ENCODE peak calls at places on chromosomes 1 and 21, in four cellular contexts. K is H9, B is H1, M is IMR-90. Z is an unnamed sample.

GRCh38 chr21:41976611-41977010 is 22.8 kb upstream of the C2CD2 start:
- DNase-seq in K (no peak), B (peak; percentile 32), M (no peak), Z (no peak)

GRCh38 chr1:15382601-15383518 is 26.8 kb upstream of the EFHD2 start:
- DNase-seq in K (no peak), B (no peak), M (no peak), Z (no peak)

GRCh38 chr1:109994654-109995053 is 10.1 kb downstream of the AHCYL1 start:
- DNase-seq in K (no peak), B (no peak), M (no peak), Z (no peak)

GRCh38 chr1:1758692-1759455 is 19.4 kb downstream of the NADK start:
- DNase-seq in K (no peak), B (no peak), M (no peak), Z (no peak)

GRCh38 chr1:155485222-155485621 is 77.4 kb downstream of the ASH1L start:
- DNase-seq in K (no peak), B (no peak), M (no peak), Z (no peak)

GRCh38 chr1:59477286-59477685 is 180.4 kb downstream of the FGGY start:
- DNase-seq in K (no peak), B (no peak), M (peak; percentile 49), Z (no peak)

GRCh38 chr1:184297244-184297750 is 89.5 kb upstream of the C1orf21 start:
- DNase-seq in K (no peak), B (no peak), M (no peak), Z (no peak)

GRCh38 chr1:2946999-2947650 is 74.1 kb upstream of the ACTRT2 start:
- DNase-seq in K (no peak), B (no peak), M (no peak), Z (no peak)

GRCh38 chr1:214328770-214329455 is 48.0 kb downstream of the SMYD2 start:
- DNase-seq in K (peak; percentile 86), B (peak; percentile 87), M (peak; percentile 81), Z (peak; percentile 86)

GRCh38 chr1:14039894-14040430 is 340.0 kb downstream of the PRDM2 start:
- DNase-seq in K (no peak), B (no peak), M (no peak), Z (peak; percentile 5)

GRCh38 chr1:158011714-158012113 is 18.3 kb downstream of the KIRREL1 start:
- DNase-seq in K (no peak), B (no peak), M (peak; percentile 64), Z (no peak)

GRCh38 chr1:41044197-41044596 is 22.7 kb upstream of the SLFNL1 start:
- DNase-seq in K (no peak), B (no peak), M (no peak), Z (no peak)

GRCh38 chr1:90400121-90400520 is 317.0 kb downstream of the BARHL2 start:
- DNase-seq in K (no peak), B (no peak), M (peak; percentile 34), Z (no peak)

GRCh38 chr1:31064115-31064514 is 1.4 kb downstream of the PUM1 start:
- DNase-seq in K (no peak), B (no peak), M (no peak), Z (no peak)

GRCh38 chr21:45699251-45699942 is 55.9 kb downstream of the PCBP3 start:
- DNase-seq in K (no peak), B (no peak), M (no peak), Z (no peak)

GRCh38 chr21:36765229-36765628 is 66.3 kb downstream of the SIM2 start:
- DNase-seq in K (no peak), B (no peak), M (peak; percentile 42), Z (no peak)

GRCh38 chr1:55015123-55015522 is 16.4 kb downstream of the BSND start:
- DNase-seq in K (no peak), B (no peak), M (no peak), Z (no peak)

GRCh38 chr1:180173952-180174351 is 19.3 kb downstream of the QSOX1 start:
- DNase-seq in K (no peak), B (no peak), M (peak; percentile 47), Z (no peak)

GRCh38 chr1:37482004-37482785 is 7.8 kb downstream of the ZC3H12A start:
- DNase-seq in K (no peak), B (no peak), M (no peak), Z (no peak)

GRCh38 chr1:37481289-37482003 is 7.1 kb downstream of the ZC3H12A start:
- DNase-seq in K (no peak), B (no peak), M (no peak), Z (no peak)

GRCh38 chr1:37479255-37480124 is 5.1 kb downstream of the ZC3H12A start:
- DNase-seq in K (no peak), B (no peak), M (peak; percentile 90), Z (peak; percentile 11)

GRCh38 chr1:37480125-37480466 is 5.7 kb downstream of the ZC3H12A start:
- DNase-seq in K (no peak), B (no peak), M (no peak), Z (no peak)

DNA sequence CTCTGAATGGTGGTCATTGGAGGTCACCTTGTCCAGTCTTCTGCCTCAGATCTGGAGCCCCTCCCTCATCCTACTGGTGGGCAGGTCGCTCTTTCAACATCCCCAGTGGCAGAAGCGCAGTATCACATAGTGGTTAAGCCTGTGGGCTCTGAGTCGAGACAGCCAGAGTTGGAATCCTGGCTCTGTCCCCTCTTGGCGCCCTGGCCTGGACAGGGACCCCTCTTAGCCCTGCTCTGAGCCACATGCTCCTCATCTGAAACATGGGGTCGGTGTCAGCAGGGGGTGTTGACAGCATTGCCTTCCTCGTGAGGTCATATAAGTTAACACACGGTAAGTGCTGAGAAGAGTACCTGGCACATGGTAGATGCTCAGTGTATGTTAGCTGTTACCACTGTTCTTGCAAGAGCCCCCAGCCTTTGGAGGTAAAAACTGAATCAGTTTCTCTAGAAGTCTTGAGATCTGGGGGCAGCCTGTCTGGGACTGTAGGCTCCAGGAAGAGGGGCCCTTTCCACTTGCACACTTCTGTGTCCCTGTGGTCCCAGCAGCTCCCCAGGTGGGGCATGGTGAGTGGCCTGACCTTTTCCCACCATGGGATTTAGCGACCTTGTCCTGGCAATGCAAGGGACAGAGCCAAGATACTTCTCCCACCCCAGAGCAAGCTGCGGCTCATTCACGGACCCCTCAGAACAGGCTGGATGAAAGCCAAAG is 6.4 kb downstream of the ZC3H12A start:
- DNase-seq in K (no peak), B (no peak), M (no peak), Z (no peak)
- H3K4me1 ChIP-seq in K (peaks cover 7% of the 10 kb centered on the region), B (no peaks in the 10 kb centered on the region), M (peaks cover 44% of the 10 kb centered on the region), Z (peaks cover 10% of the 10 kb centered on the region)

DNA sequence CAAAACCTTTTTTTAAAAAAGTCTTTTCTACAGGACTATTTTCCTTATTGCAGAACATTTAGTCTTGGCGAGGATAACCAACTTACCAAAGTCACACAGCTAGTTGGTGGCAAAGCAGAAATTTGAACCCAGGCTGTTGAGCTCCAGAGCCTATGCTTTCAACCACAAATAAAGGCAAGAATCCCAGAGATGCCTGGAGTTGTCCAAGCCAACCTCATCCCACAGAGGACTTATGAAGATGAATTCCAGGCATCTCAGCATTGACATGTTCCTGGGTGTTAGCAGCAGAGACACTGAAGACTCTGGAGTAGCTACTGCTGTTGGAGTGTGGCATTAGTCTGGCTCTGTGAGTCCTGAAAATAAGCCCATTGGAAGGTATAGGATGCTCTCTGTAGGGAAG is 287.6 kb upstream of the C1orf105 start:
- DNase-seq in K (no peak), B (no peak), M (no peak), Z (no peak)
- H3K56ac ChIP-seq in K (peak overlapping the region; percentile 8), B (no peak overlapping the region), M (no peak overlapping the region), Z (no peak overlapping the region)

GRCh38 chr1:21939650-21940374 is 2.7 kb upstream of the HSPG2 start:
- DNase-seq in K (no peak), B (no peak), M (peak; percentile 98), Z (no peak)
- H3K4me1 ChIP-seq in K (peaks cover 6% of the 10 kb centered on the region), B (peaks cover 5% of the 10 kb centered on the region), M (peaks cover 22% of the 10 kb centered on the region), Z (peaks cover 8% of the 10 kb centered on the region)

DNA sequence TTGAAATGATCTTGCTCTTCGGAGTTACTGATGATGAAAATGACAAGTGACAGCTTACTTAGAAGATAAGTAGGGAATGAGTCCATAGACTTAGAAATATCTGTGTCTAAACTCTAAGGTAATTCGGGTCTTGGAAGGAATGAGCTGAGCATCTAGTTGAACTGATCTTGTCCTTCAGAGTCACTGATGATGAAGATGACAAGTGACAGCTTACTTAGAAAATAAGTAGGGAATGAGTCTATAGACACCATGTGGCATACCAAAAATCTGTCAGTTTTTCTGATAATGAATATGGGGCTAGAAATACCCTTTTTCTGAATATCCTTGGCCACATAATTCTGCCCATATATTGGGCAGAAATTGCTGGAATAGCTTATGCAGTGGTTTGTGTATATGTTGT is 14.7 kb downstream of the CTTNBP2NL start:
- DNase-seq in K (no peak), B (no peak), M (no peak), Z (no peak)
- H3K56ac ChIP-seq in K (no peak overlapping the region), B (no peak overlapping the region), M (no peak overlapping the region), Z (no peak overlapping the region)

DNA sequence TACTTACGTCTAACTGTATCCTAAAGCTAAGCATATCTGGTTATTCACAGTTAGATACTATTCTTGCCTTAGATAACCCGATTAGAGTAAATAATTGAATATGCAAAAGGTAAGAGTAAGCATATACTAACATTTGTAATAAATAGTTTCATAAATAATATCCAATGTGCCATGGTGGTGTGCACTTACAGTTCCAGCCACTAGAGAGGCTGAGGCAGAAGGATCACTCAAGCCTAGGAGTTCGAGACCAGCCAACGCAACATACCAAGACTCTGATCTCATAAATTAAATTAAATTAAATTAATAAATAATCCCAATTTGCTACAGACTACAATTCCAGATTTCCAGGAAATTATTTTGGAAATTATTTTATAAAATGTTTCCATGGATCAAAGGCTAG is 12.2 kb downstream of the ARID4B start:
- DNase-seq in K (no peak), B (no peak), M (no peak), Z (no peak)
- H3K4me1 ChIP-seq in K (no peaks in the 10 kb centered on the region), B (peaks cover 5% of the 10 kb centered on the region), M (peaks cover 4% of the 10 kb centered on the region), Z (no peaks in the 10 kb centered on the region)

Z was measured in mesendoderm.